ENCODE peak calls at places on chromosomes 16 and 17, in eight cellular contexts. J, M, F, A, U, I, N and V are unnamed samples.

GRCh38 chr17:78873519-78874340 is 29.3 kb downstream of the CEP295NL start:
- DNase-seq in J (no peak), M (peak; percentile 33), F (no peak), A (no peak), U (no peak), I (no peak), N (peak; percentile 46), V (no peak)

GRCh38 chr17:82973456-82974135 is 105.8 kb upstream of the METRNL start:
- DNase-seq in J (no peak), M (no peak), F (peak; percentile 36), A (no peak), U (peak; percentile 22), I (no peak), N (no peak), V (no peak)

GRCh38 chr17:75010683-75011406 is 1.6 kb upstream of the MRPL58 start:
- DNase-seq in J (peak; percentile 53), M (no peak), F (peak; percentile 89), A (no peak), U (peak; percentile 75), I (no peak), N (peak; percentile 57), V (peak; percentile 10)

GRCh38 chr16:78002915-78003538 is 19.3 kb upstream of the CLEC3A start:
- DNase-seq in J (peak; percentile 75), M (peak; percentile 94), F (peak; percentile 87), A (peak; percentile 59), U (peak; percentile 96), I (peak; percentile 78), N (peak; percentile 95), V (peak; percentile 82)

GRCh38 chr17:19315104-19315503 is 47.4 kb downstream of the B9D1 start:
- DNase-seq in J (no peak), M (no peak), F (no peak), A (no peak), U (no peak), I (no peak), N (no peak), V (no peak)

GRCh38 chr17:10127819-10128375 is 70.5 kb downstream of the GAS7 start:
- DNase-seq in J (peak; percentile 65), M (peak; percentile 73), F (no peak), A (no peak), U (no peak), I (no peak), N (no peak), V (no peak)

GRCh38 chr17:55969577-55969976 is 183.7 kb upstream of the ANKFN1 start:
- DNase-seq in J (no peak), M (no peak), F (no peak), A (no peak), U (no peak), I (no peak), N (no peak), V (no peak)

GRCh38 chr16:69276143-69277115 is 34.7 kb upstream of the VPS4A start:
- DNase-seq in J (peak; percentile 93), M (no peak), F (no peak), A (no peak), U (no peak), I (no peak), N (no peak), V (no peak)

GRCh38 chr17:30000001-30000754 is 58.7 kb downstream of the EFCAB5 start:
- DNase-seq in J (peak; percentile 25), M (no peak), F (no peak), A (no peak), U (no peak), I (no peak), N (peak; percentile 32), V (no peak)

GRCh38 chr17:79803421-79803996 is 6.6 kb upstream of the CBX8 start:
- DNase-seq in J (no peak), M (peak; percentile 22), F (no peak), A (no peak), U (no peak), I (no peak), N (no peak), V (no peak)

GRCh38 chr17:51948128-51948527 is 210.4 kb downstream of the CA10 start:
- DNase-seq in J (peak; percentile 44), M (no peak), F (no peak), A (no peak), U (no peak), I (no peak), N (peak; percentile 58), V (no peak)